ENCODE peak calls at places on chromosome 19, in nine cellular contexts. B is natural killer cell; Y is CD8-positive, alpha-beta T cell; O is fibroblast of lung; V is transverse colon; M is fibroblast of pulmonary artery; A is GM23338; X is colonic mucosa; L is RWPE2. J is an unnamed sample.

GRCh38 chr19:18157465-18158063 is 4.6 kb downstream of the PIK3R2 start:
- DNase-seq in O (no peak), L (no peak), X (no peak), B (no peak), A (peak), M (no peak), Y (no peak), V (no peak), J (no peak)

GRCh38 chr19:42271045-42271419 is 2.0 kb downstream of the CIC start:
- DNase-seq in L (no peak), X (no peak), Y (no peak), A (no peak), B (peak), V (no peak), O (no peak), M (no peak), J (no peak)

GRCh38 chr19:2199215-2199614 is 35.5 kb downstream of the DOT1L start:
- DNase-seq in X (no peak), O (no peak), A (peak), V (no peak), Y (no peak), B (no peak), M (no peak), L (no peak), J (no peak)

GRCh38 chr19:2010135-2010668 is 5.3 kb downstream of the BTBD2 start:
- DNase-seq in X (no peak), M (no peak), A (no peak), Y (no peak), V (no peak), B (no peak), O (no peak), L (no peak), J (no peak)

GRCh38 chr19:10625003-10625761 is at the start of gene SLC44A2:
- DNase-seq in V (peak), M (peak), B (no peak), Y (no peak), O (peak), X (peak), A (peak), L (peak), J (no peak)

GRCh38 chr19:13040232-13040915 is 45.1 kb downstream of the NFIX start:
- DNase-seq in L (no peak), O (no peak), A (no peak), M (no peak), V (no peak), X (no peak), Y (no peak), B (no peak), J (no peak)

GRCh38 chr19:50415661-50416033 is 3.1 kb upstream of the SPIB start:
- DNase-seq in Y (no peak), M (no peak), X (peak), V (peak), B (no peak), A (peak), O (no peak), L (no peak), J (peak)

GRCh38 chr19:48351341-48351752 is 12.4 kb downstream of the TMEM143 start:
- DNase-seq in V (peak), Y (peak), O (peak), X (peak), B (peak), L (no peak), M (peak), A (peak), J (peak)

GRCh38 chr19:17739121-17739875 is 12.0 kb upstream of the FCHO1 start:
- DNase-seq in M (peak), A (peak), Y (no peak), L (no peak), X (no peak), B (no peak), V (peak), O (no peak), J (peak)

GRCh38 chr19:27709496-27709895 is 1503.5 kb downstream of the UQCRFS1 start:
- DNase-seq in L (no peak), M (no peak), X (no peak), Y (no peak), A (no peak), O (no peak), V (no peak), B (no peak), J (no peak)

GRCh38 chr19:10292206-10292788 is 2.5 kb downstream of the ICAM5 start:
- DNase-seq in M (peak), Y (peak), O (peak), A (peak), B (peak), L (no peak), X (peak), V (peak), J (peak)

GRCh38 chr19:47637550-47637949 is 28.6 kb downstream of the BICRA start:
- DNase-seq in Y (no peak), V (no peak), X (no peak), M (peak), A (no peak), B (no peak), O (peak), L (no peak), J (no peak)

GRCh38 chr19:15584541-15585115 is 30.4 kb upstream of the CYP4F8 start:
- DNase-seq in V (peak), X (peak), B (peak), A (peak), M (peak), L (no peak), Y (peak), O (peak), J (peak)

GRCh38 chr19:1343026-1343425 is 40.7 kb upstream of the NDUFS7 start:
- DNase-seq in M (peak), V (no peak), A (no peak), L (no peak), X (no peak), O (peak), B (no peak), Y (no peak), J (no peak)

GRCh38 chr19:38731654-38732301 is 12.5 kb downstream of the CAPN12 start:
- DNase-seq in Y (no peak), A (no peak), O (no peak), M (no peak), X (peak), L (no peak), B (no peak), V (peak), J (no peak)

GRCh38 chr19:41341669-41342490 is 11.8 kb downstream of the TGFB1 start:
- DNase-seq in L (no peak), Y (no peak), X (peak), A (peak), M (no peak), O (no peak), B (no peak), V (peak), J (no peak)

GRCh38 chr19:33442706-33443105 is 69.2 kb downstream of the CEBPG start:
- DNase-seq in X (no peak), B (no peak), A (no peak), V (no peak), Y (no peak), L (peak), M (no peak), O (no peak), J (no peak)

GRCh38 chr19:38647368-38647965 is at the start of gene ACTN4:
- DNase-seq in X (peak), M (peak), A (peak), B (peak), O (peak), Y (peak), V (peak), L (peak), J (peak)

GRCh38 chr19:7833225-7834156 is 3.5 kb downstream of the EVI5L start:
- DNase-seq in X (peak), M (peak), O (peak), B (no peak), Y (no peak), V (peak), L (peak), A (no peak), J (no peak)

GRCh38 chr19:37778613-37779138 is 710 bp downstream of the ZNF573 start:
- DNase-seq in B (no peak), L (no peak), O (peak), X (no peak), Y (no peak), M (peak), V (peak), A (peak), J (no peak)

GRCh38 chr19:10861118-10861651 is 10.2 kb upstream of the CARM1 start:
- DNase-seq in A (peak), M (peak), X (peak), L (no peak), V (peak), Y (no peak), O (no peak), B (no peak), J (no peak)

GRCh38 chr19:48812094-48812929 is 1.5 kb upstream of the BCAT2 start:
- DNase-seq in O (peak), B (no peak), A (peak), M (peak), X (peak), Y (peak), L (no peak), V (peak), J (peak)

GRCh38 chr19:7550987-7551761 is 15.7 kb downstream of the PNPLA6 start:
- DNase-seq in V (peak), M (peak), O (peak), B (no peak), X (peak), A (peak), L (no peak), Y (no peak), J (peak)

GRCh38 chr19:14048439-14049153 is 13.3 kb downstream of the PALM3 start:
- DNase-seq in Y (peak), M (peak), V (peak), A (peak), B (peak), L (no peak), X (peak), O (no peak), J (peak)

GRCh38 chr19:57643734-57644133 is 10.8 kb downstream of the ZNF211 start:
- DNase-seq in B (no peak), V (no peak), A (no peak), M (no peak), L (no peak), X (no peak), Y (no peak), O (no peak), J (no peak)

GRCh38 chr19:16594131-16594586 is 21.9 kb upstream of the SLC35E1 start:
- DNase-seq in L (no peak), O (no peak), A (no peak), X (no peak), B (peak), M (no peak), Y (no peak), V (peak), J (no peak)

GRCh38 chr19:18503337-18503970 is 18.4 kb downstream of the ELL start:
- DNase-seq in B (no peak), O (no peak), A (no peak), V (no peak), X (no peak), M (no peak), L (no peak), Y (no peak), J (no peak)

GRCh38 chr19:35994868-35995654 is at the start of gene SDHAF1:
- DNase-seq in X (peak), L (peak), Y (peak), A (peak), B (peak), O (peak), M (peak), V (peak), J (peak)
- TF ChIP-seq CTCF in X (no peak), L (no peak), Y (no peak), A (peak), B (no peak), O (no peak), M (no peak), V (peak), J (no peak)

GRCh38 chr19:3343619-3344502 is 22.5 kb upstream of the NFIC start:
- DNase-seq in X (peak), V (peak), A (peak), M (peak), L (peak), O (peak), Y (no peak), B (no peak), J (peak)
- TF ChIP-seq CTCF in X (no peak), V (no peak), A (no peak), M (no peak), L (no peak), O (no peak), Y (no peak), B (no peak), J (peak)

GRCh38 chr19:30029721-30030510 is 87.9 kb downstream of the URI1 start:
- DNase-seq in B (no peak), L (no peak), O (peak), A (no peak), Y (no peak), V (no peak), X (no peak), M (peak), J (peak)

GRCh38 chr19:30028118-30028991 is 86.3 kb downstream of the URI1 start:
- DNase-seq in O (no peak), L (no peak), V (no peak), X (no peak), A (no peak), B (no peak), M (no peak), Y (no peak), J (no peak)

GRCh38 chr19:30024091-30024490 is 82.1 kb downstream of the URI1 start:
- DNase-seq in Y (no peak), O (no peak), L (no peak), X (no peak), B (no peak), M (no peak), V (no peak), A (no peak), J (no peak)

GRCh38 chr19:30028992-30029343 is 86.9 kb downstream of the URI1 start:
- DNase-seq in Y (no peak), A (no peak), B (no peak), M (no peak), V (no peak), X (no peak), L (no peak), O (no peak), J (no peak)

DNA sequence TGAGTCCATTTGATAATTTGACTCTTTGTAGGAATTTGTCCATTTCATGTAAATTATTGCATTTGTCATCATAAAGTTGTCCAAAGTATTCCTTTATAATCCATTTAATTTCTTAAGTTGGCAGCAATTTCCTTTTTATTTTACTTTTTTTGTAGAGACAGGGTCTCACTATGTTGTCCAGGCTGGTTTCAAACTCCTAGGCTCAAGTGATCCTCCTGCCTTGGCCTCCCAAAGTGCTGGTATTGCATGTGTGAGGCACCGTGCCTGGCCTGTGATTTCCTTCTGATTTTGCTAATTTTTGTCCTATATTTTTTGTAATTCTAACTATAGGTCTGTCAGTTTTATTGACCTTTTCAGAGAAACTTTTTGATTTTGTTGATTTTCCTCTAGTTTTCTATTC is 84.9 kb downstream of the URI1 start:
- DNase-seq in Y (no peak), V (no peak), X (no peak), L (no peak), M (no peak), A (no peak), O (no peak), B (no peak), J (no peak)
- TF ChIP-seq CTCF in Y (no peak), V (no peak), X (no peak), L (no peak), M (no peak), A (no peak), O (no peak), B (no peak), J (no peak)

DNA sequence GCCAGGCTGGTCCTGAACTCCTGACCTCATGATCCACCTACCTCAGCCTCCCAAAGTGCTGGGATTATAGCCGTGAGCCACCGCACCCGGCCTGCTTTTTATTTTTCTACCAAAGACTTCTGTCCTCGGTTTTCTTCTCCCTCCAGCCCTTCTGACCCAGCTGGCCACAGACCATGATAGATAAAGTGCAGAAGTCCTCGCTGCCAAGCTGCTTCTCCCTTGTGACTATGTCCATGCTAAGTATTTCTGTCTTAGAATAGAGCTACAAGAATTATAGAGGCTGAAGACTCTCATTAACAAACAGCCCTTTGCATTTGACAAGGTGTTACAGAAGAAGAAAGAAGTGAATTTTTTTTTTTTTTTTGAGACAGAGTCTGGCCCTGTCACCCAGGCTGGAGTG is 15.4 kb upstream of the MAP3K10 start:
- DNase-seq in V (no peak), X (no peak), M (no peak), B (no peak), L (no peak), A (no peak), Y (no peak), O (no peak), J (no peak)
- TF ChIP-seq CTCF in V (no peak), X (no peak), M (no peak), B (no peak), L (no peak), A (no peak), Y (no peak), O (no peak), J (no peak)

GRCh38 chr19:20079487-20079886 is 1.7 kb downstream of the ZNF90 start:
- DNase-seq in A (no peak), L (no peak), B (no peak), X (peak), Y (no peak), V (peak), M (peak), O (peak), J (no peak)

GRCh38 chr19:20077791-20078463 is at the start of gene ZNF90:
- DNase-seq in A (peak), O (peak), L (peak), B (peak), Y (peak), X (peak), V (peak), M (peak), J (peak)

GRCh38 chr19:20072936-20073335 is 4.9 kb upstream of the ZNF90 start:
- DNase-seq in Y (no peak), V (no peak), M (no peak), A (no peak), X (no peak), L (no peak), O (no peak), B (no peak), J (no peak)

DNA sequence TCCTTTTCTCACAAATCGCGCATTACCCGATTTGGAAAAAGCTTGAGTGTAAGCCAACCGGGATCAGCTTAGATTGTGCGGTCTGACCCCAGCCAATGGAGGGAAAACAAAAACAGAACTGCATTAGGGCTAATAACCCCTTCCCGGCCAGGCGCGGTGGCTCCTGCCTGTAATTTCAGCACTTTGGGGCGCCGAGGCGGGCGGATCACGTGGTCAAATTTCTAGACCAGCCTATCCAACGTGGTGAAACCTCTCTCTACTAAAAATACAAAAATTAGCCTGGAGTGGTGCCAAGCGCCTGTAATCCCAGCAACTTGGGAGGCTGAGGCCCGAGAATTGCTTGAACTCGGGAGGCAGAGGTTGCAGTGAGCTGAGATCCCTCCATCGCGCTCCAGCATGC is 896 bp downstream of the ZNF90 start:
- DNase-seq in A (peak), X (peak), L (no peak), V (peak), Y (no peak), M (peak), B (no peak), O (peak), J (peak)
- TF ChIP-seq CTCF in A (no peak), X (no peak), L (no peak), V (no peak), Y (no peak), M (no peak), B (no peak), O (no peak), J (no peak)

DNA sequence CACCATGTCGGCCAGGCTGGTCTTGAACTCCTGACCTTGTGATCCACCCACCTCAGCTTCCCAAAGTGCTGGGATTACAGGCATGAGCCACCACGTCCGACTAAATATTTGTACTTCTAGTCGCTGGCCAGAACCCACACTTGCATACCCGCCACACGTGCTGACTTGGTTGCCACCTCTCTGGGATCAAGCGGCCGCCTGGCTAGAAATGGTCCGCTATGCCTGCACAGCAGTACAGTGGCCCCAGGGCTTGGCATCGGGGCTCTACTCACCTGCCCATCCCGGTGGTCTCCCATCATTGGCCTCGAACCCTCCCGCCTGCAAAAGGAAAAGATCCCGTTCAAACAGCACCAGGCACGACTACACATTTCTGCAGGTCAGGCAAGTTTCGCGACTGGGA is 23.7 kb upstream of the TINCR start:
- DNase-seq in L (no peak), M (no peak), X (no peak), B (no peak), Y (no peak), V (no peak), O (no peak), A (no peak), J (no peak)
- TF ChIP-seq CTCF in L (no peak), M (no peak), X (no peak), B (no peak), Y (no peak), V (no peak), O (no peak), A (no peak), J (no peak)